ENCODE peak calls at places on chromosomes 16 and 17, in nine cellular contexts. C is GM13976, A is upper lobe of right lung, B is BE2C, P is tibial artery, W is heart left ventricle, I is psoas muscle, H is cardiac muscle cell, S is AG04449. D is an unnamed sample.

GRCh38 chr16:78259883-78260282 is 160.4 kb downstream of the WWOX start:
- DNase-seq in A (no peak), P (no peak), W (no peak), H (no peak), B (no peak), S (no peak), I (no peak), C (no peak), D (no peak)

GRCh38 chr17:64418506-64419339 is 28.1 kb upstream of the PECAM1 start:
- DNase-seq in A (peak), S (peak), H (peak), B (no peak), W (no peak), P (no peak), I (no peak), C (peak), D (no peak)

GRCh38 chr17:48751172-48751571 is 22.6 kb upstream of the HOXB13 start:
- DNase-seq in S (no peak), H (no peak), B (no peak), C (no peak), I (no peak), W (no peak), P (no peak), A (no peak), D (no peak)

GRCh38 chr17:12738624-12739023 is 50.7 kb upstream of the ARHGAP44 start:
- DNase-seq in I (no peak), H (no peak), B (no peak), A (no peak), P (no peak), S (no peak), W (no peak), C (no peak), D (no peak)

GRCh38 chr17:930258-930657 is 49.3 kb downstream of the NXN start:
- DNase-seq in H (no peak), C (no peak), A (no peak), B (no peak), P (no peak), S (no peak), I (no peak), W (no peak), D (no peak)

GRCh38 chr16:4327782-4328579 is 12.1 kb downstream of the GLIS2 start:
- DNase-seq in W (peak), P (peak), H (peak), C (peak), S (no peak), I (peak), A (peak), B (peak), D (no peak)

GRCh38 chr16:89142474-89143197 is 28.9 kb upstream of the CDH15 start:
- DNase-seq in C (no peak), B (no peak), W (no peak), S (no peak), A (peak), I (peak), P (no peak), H (no peak), D (no peak)

GRCh38 chr16:10885246-10885645 is 8.2 kb downstream of the CIITA start:
- DNase-seq in W (no peak), A (peak), C (no peak), B (no peak), I (no peak), S (no peak), H (no peak), P (no peak), D (no peak)

GRCh38 chr17:49210158-49211029 is at the start of the genes ABI3 and GNGT2:
- DNase-seq in P (no peak), S (no peak), C (peak), H (peak), B (no peak), I (peak), A (no peak), W (peak), D (no peak)

GRCh38 chr17:74239169-74239568 is 25.8 kb downstream of the TTYH2 start:
- DNase-seq in H (peak), B (no peak), I (peak), W (no peak), S (no peak), A (no peak), C (no peak), P (no peak), D (no peak)

GRCh38 chr17:47884905-47885735 is 10.9 kb upstream of the SP2 start:
- DNase-seq in B (no peak), W (no peak), I (no peak), A (no peak), P (no peak), S (no peak), C (no peak), H (no peak), D (no peak)

GRCh38 chr17:19897901-19898300 is 30.2 kb upstream of the ULK2 start:
- DNase-seq in C (no peak), W (no peak), S (peak), I (no peak), H (peak), B (no peak), P (no peak), A (no peak), D (peak)

GRCh38 chr16:29877266-29877961 is 14.4 kb upstream of the CDIPT start:
- DNase-seq in I (no peak), A (peak), W (no peak), H (peak), P (no peak), C (peak), S (no peak), B (peak), D (no peak)

GRCh38 chr17:41697122-41697962 is 8.7 kb downstream of the EIF1 start:
- DNase-seq in C (no peak), B (no peak), P (peak), S (no peak), A (no peak), I (peak), H (peak), W (peak), D (no peak)

GRCh38 chr17:1532836-1533602 is 16.6 kb upstream of the INPP5K start:
- DNase-seq in H (peak), C (peak), A (no peak), P (no peak), S (no peak), B (peak), W (no peak), I (no peak), D (no peak)

GRCh38 chr17:8152981-8153549 is 861 bp upstream of the PER1 start:
- DNase-seq in P (no peak), I (peak), B (no peak), S (no peak), C (no peak), A (no peak), H (no peak), W (no peak), D (no peak)

DNA sequence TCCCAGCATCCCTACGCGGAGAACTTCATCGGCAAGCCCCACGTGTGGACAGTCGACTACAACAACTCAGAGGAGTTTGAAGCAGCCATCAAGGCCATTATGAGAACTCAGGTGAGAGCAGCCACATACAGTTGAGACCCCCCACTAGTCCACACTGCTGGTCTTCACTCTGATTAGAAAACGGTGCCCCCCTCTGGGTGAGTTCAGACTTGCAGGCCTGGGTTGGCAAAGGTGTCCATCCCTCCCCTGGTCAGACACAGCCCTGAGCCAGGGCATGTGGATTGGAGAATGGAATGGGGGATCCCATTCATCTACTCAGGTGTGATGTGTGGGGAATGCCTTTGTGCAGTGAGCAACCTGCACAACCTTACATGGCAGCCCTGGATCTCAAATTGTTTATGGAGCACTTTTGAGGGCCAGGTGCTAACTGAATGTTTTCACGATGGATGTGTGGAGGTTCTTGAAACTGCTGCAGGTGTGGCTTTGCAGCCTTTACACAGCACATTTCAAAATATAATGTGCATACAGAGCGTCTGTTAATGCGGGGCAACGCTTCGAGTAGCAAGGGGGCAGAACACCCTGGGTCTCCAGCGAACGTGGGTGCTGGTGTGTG is 72.6 kb downstream of the MGAT5B start:
- DNase-seq in H (no peak), A (no peak), P (no peak), I (no peak), S (no peak), W (no peak), C (no peak), B (peak), D (no peak)
- TF ChIP-seq CTCF in H (peak), A (peak), P (no peak), I (no peak), S (no peak), W (no peak), C (no peak), B (peak), D (peak)

GRCh38 chr17:57490446-57490845 is 234.1 kb downstream of the MSI2 start:
- DNase-seq in C (no peak), I (no peak), A (no peak), S (no peak), P (no peak), B (no peak), H (no peak), W (no peak), D (no peak)

GRCh38 chr17:57489321-57489720 is 233.0 kb downstream of the MSI2 start:
- DNase-seq in B (no peak), I (peak), W (no peak), C (no peak), A (no peak), P (no peak), S (no peak), H (no peak), D (no peak)

GRCh38 chr17:57493171-57493570 is 236.8 kb downstream of the MSI2 start:
- DNase-seq in C (peak), I (no peak), A (no peak), P (no peak), W (no peak), S (no peak), H (no peak), B (no peak), D (no peak)

GRCh38 chr17:57488856-57489255 is 232.5 kb downstream of the MSI2 start:
- DNase-seq in W (no peak), C (no peak), P (no peak), B (no peak), I (peak), S (no peak), A (no peak), H (no peak), D (no peak)

GRCh38 chr17:57490890-57491289 is 234.6 kb downstream of the MSI2 start:
- DNase-seq in B (no peak), C (no peak), P (no peak), W (no peak), A (no peak), S (no peak), H (no peak), I (no peak), D (no peak)
- TF ChIP-seq CTCF in B (no peak), C (no peak), P (no peak), W (no peak), A (no peak), S (no peak), H (no peak), I (no peak), D (no peak)

GRCh38 chr17:39863918-39864746 is at the start of gene IKZF3:
- DNase-seq in W (peak), B (peak), H (peak), C (peak), P (peak), S (no peak), A (peak), I (peak), D (no peak)
- TF ChIP-seq CTCF in W (peak), B (no peak), H (no peak), C (peak), P (no peak), S (no peak), A (peak), I (no peak), D (peak)

DNA sequence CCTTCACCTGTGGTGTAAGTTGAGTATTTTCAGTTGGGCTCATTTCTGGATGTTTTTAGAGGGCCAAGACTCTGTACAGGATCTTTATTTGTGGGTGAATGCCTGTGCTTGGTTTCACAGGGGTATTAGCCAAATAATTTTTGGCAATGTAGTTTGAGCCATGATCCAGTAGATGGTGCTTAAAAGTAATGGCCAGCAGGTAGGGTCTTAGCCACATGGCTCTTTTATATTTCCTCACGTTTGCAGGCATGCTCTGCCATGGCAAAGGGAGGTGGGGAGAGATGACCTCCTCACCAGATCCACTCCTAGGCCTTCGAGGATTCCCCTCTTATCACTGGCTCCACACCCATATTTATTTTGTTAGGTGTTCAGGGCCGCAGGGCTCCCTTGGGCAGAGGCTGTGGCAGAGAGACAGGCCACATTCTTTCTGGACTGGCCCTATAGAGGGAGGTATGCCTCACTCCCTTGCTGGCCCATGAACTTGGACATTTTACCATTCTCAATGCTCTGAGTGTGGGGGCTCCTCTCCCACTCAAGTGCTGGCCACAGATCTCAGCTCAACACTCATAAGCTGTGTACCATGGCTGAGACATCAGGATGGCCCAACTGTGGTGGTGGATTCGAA is 417.1 kb downstream of the XYLT1 start:
- DNase-seq in H (no peak), I (no peak), W (no peak), B (no peak), P (no peak), A (no peak), S (no peak), C (no peak), D (no peak)
- TF ChIP-seq CTCF in H (no peak), I (no peak), W (no peak), B (peak), P (no peak), A (no peak), S (no peak), C (no peak), D (no peak)

GRCh38 chr17:56121661-56122060 is 31.6 kb upstream of the ANKFN1 start:
- DNase-seq in P (no peak), A (no peak), C (no peak), S (no peak), H (no peak), B (no peak), W (no peak), I (no peak), D (no peak)
- TF ChIP-seq CTCF in P (no peak), A (no peak), C (no peak), S (no peak), H (no peak), B (no peak), W (no peak), I (no peak), D (peak)

D was measured in retinal pigment epithelial cell.